ENCODE peak calls at places on chromosomes 2 and 18, in five cellular contexts. One of them, this sample, is unnamed.

GRCh38 chr18:43236921-43237320 is 40.4 kb downstream of the SYT4 start:
- DNase-seq in naive thymus-derived CD4-positive, alpha-beta T cell: no peak
- DNase-seq in right cardiac atrium: no peak
- DNase-seq in fibroblast of the conjunctiva: no peak
- DNase-seq in activated CD8-positive, alpha-beta memory T cell treated with anti-CD3 and anti-CD28 coated beads, Interleukin-2, amount 10 ng/mL, durations not matched to agents 7 days and 5 days: no peak
- DNase-seq in this sample: no peak

GRCh38 chr2:105910497-105911238 is 166.0 kb downstream of the NCK2 start:
- DNase-seq in naive thymus-derived CD4-positive, alpha-beta T cell: no peak
- DNase-seq in activated CD8-positive, alpha-beta memory T cell treated with anti-CD3 and anti-CD28 coated beads, Interleukin-2, amount 10 ng/mL, durations not matched to agents 7 days and 5 days: no peak
- DNase-seq in fibroblast of the conjunctiva: no peak
- DNase-seq in right cardiac atrium: no peak
- DNase-seq in this sample: no peak

GRCh38 chr2:25885933-25886332 is 7.6 kb upstream of the ASXL2 start:
- DNase-seq in fibroblast of the conjunctiva: no peak
- DNase-seq in right cardiac atrium: no peak
- DNase-seq in activated CD8-positive, alpha-beta memory T cell treated with anti-CD3 and anti-CD28 coated beads, Interleukin-2, amount 10 ng/mL, durations not matched to agents 7 days and 5 days: no peak
- DNase-seq in naive thymus-derived CD4-positive, alpha-beta T cell: no peak
- DNase-seq in this sample: no peak

GRCh38 chr18:33557706-33558105 is 20.3 kb upstream of the ASXL3 start:
- DNase-seq in activated CD8-positive, alpha-beta memory T cell treated with anti-CD3 and anti-CD28 coated beads, Interleukin-2, amount 10 ng/mL, durations not matched to agents 7 days and 5 days: no peak
- DNase-seq in right cardiac atrium: no peak
- DNase-seq in naive thymus-derived CD4-positive, alpha-beta T cell: no peak
- DNase-seq in fibroblast of the conjunctiva: no peak
- DNase-seq in this sample: no peak

GRCh38 chr2:174603280-174603679 is 5.7 kb upstream of the WIPF1 start:
- DNase-seq in activated CD8-positive, alpha-beta memory T cell treated with anti-CD3 and anti-CD28 coated beads, Interleukin-2, amount 10 ng/mL, durations not matched to agents 7 days and 5 days: peak
- DNase-seq in right cardiac atrium: peak
- DNase-seq in naive thymus-derived CD4-positive, alpha-beta T cell: peak
- DNase-seq in fibroblast of the conjunctiva: peak
- DNase-seq in this sample: peak

GRCh38 chr2:140863713-140864112 is 1267.1 kb downstream of the LRP1B start:
- DNase-seq in activated CD8-positive, alpha-beta memory T cell treated with anti-CD3 and anti-CD28 coated beads, Interleukin-2, amount 10 ng/mL, durations not matched to agents 7 days and 5 days: no peak
- DNase-seq in naive thymus-derived CD4-positive, alpha-beta T cell: no peak
- DNase-seq in fibroblast of the conjunctiva: peak
- DNase-seq in right cardiac atrium: no peak
- DNase-seq in this sample: no peak

GRCh38 chr18:49237031-49237430 is 223.4 kb downstream of the DYM start:
- DNase-seq in right cardiac atrium: no peak
- DNase-seq in activated CD8-positive, alpha-beta memory T cell treated with anti-CD3 and anti-CD28 coated beads, Interleukin-2, amount 10 ng/mL, durations not matched to agents 7 days and 5 days: no peak
- DNase-seq in fibroblast of the conjunctiva: no peak
- DNase-seq in naive thymus-derived CD4-positive, alpha-beta T cell: no peak
- DNase-seq in this sample: no peak

GRCh38 chr18:53567935-53568574 is 656.4 kb downstream of the MBD2 start:
- DNase-seq in activated CD8-positive, alpha-beta memory T cell treated with anti-CD3 and anti-CD28 coated beads, Interleukin-2, amount 10 ng/mL, durations not matched to agents 7 days and 5 days: no peak
- DNase-seq in naive thymus-derived CD4-positive, alpha-beta T cell: peak
- DNase-seq in fibroblast of the conjunctiva: peak
- DNase-seq in right cardiac atrium: no peak
- DNase-seq in this sample: no peak

GRCh38 chr2:134549104-134549503 is 169.7 kb downstream of the TMEM163 start:
- DNase-seq in naive thymus-derived CD4-positive, alpha-beta T cell: no peak
- DNase-seq in activated CD8-positive, alpha-beta memory T cell treated with anti-CD3 and anti-CD28 coated beads, Interleukin-2, amount 10 ng/mL, durations not matched to agents 7 days and 5 days: no peak
- DNase-seq in right cardiac atrium: no peak
- DNase-seq in fibroblast of the conjunctiva: peak
- DNase-seq in this sample: no peak

GRCh38 chr18:58054041-58054733 is 10.2 kb downstream of the NEDD4L start:
- DNase-seq in activated CD8-positive, alpha-beta memory T cell treated with anti-CD3 and anti-CD28 coated beads, Interleukin-2, amount 10 ng/mL, durations not matched to agents 7 days and 5 days: no peak
- DNase-seq in naive thymus-derived CD4-positive, alpha-beta T cell: no peak
- DNase-seq in right cardiac atrium: no peak
- DNase-seq in fibroblast of the conjunctiva: no peak
- DNase-seq in this sample: no peak

GRCh38 chr2:11419781-11420180 is 46.2 kb downstream of the E2F6 start:
- DNase-seq in right cardiac atrium: no peak
- DNase-seq in activated CD8-positive, alpha-beta memory T cell treated with anti-CD3 and anti-CD28 coated beads, Interleukin-2, amount 10 ng/mL, durations not matched to agents 7 days and 5 days: no peak
- DNase-seq in fibroblast of the conjunctiva: no peak
- DNase-seq in naive thymus-derived CD4-positive, alpha-beta T cell: no peak
- DNase-seq in this sample: no peak

GRCh38 chr18:79796531-79797390 is 977 bp upstream of the KCNG2 start:
- DNase-seq in activated CD8-positive, alpha-beta memory T cell treated with anti-CD3 and anti-CD28 coated beads, Interleukin-2, amount 10 ng/mL, durations not matched to agents 7 days and 5 days: no peak
- DNase-seq in naive thymus-derived CD4-positive, alpha-beta T cell: no peak
- DNase-seq in right cardiac atrium: no peak
- DNase-seq in fibroblast of the conjunctiva: no peak
- DNase-seq in this sample: no peak

GRCh38 chr2:96506907-96507240 is 1.7 kb upstream of the NEURL3 start:
- DNase-seq in naive thymus-derived CD4-positive, alpha-beta T cell: no peak
- DNase-seq in fibroblast of the conjunctiva: no peak
- DNase-seq in activated CD8-positive, alpha-beta memory T cell treated with anti-CD3 and anti-CD28 coated beads, Interleukin-2, amount 10 ng/mL, durations not matched to agents 7 days and 5 days: peak
- DNase-seq in right cardiac atrium: no peak
- DNase-seq in this sample: no peak

GRCh38 chr2:102481931-102482330 is 8.9 kb downstream of the SLC9A4 start:
- DNase-seq in naive thymus-derived CD4-positive, alpha-beta T cell: no peak
- DNase-seq in right cardiac atrium: no peak
- DNase-seq in fibroblast of the conjunctiva: no peak
- DNase-seq in activated CD8-positive, alpha-beta memory T cell treated with anti-CD3 and anti-CD28 coated beads, Interleukin-2, amount 10 ng/mL, durations not matched to agents 7 days and 5 days: no peak
- DNase-seq in this sample: no peak

GRCh38 chr2:66433945-66434678 is 813 bp upstream of the MEIS1 start:
- DNase-seq in naive thymus-derived CD4-positive, alpha-beta T cell: no peak
- DNase-seq in activated CD8-positive, alpha-beta memory T cell treated with anti-CD3 and anti-CD28 coated beads, Interleukin-2, amount 10 ng/mL, durations not matched to agents 7 days and 5 days: no peak
- DNase-seq in fibroblast of the conjunctiva: no peak
- DNase-seq in right cardiac atrium: peak
- DNase-seq in this sample: no peak

GRCh38 chr2:232229296-232229916 is 149.1 kb upstream of the ALPP start:
- DNase-seq in right cardiac atrium: peak
- DNase-seq in fibroblast of the conjunctiva: no peak
- DNase-seq in activated CD8-positive, alpha-beta memory T cell treated with anti-CD3 and anti-CD28 coated beads, Interleukin-2, amount 10 ng/mL, durations not matched to agents 7 days and 5 days: no peak
- DNase-seq in naive thymus-derived CD4-positive, alpha-beta T cell: no peak
- DNase-seq in this sample: no peak